ENCODE peak calls at places on chromosomes 11 and 22, in six cellular contexts. C, V, Q, S, U and J are unnamed samples.

GRCh38 chr22:49687333-49687732 is 140.3 kb downstream of the BRD1 start:
- DNase-seq in Q (no peak), S (no peak), V (no peak), C (no peak), U (no peak), J (no peak)

GRCh38 chr22:39428597-39429071 is 28.2 kb upstream of the MGAT3 start:
- DNase-seq in Q (no peak), U (no peak), V (no peak), S (no peak), C (no peak), J (no peak)

GRCh38 chr11:97279341-97279740 is 889.5 kb downstream of the JRKL start:
- DNase-seq in S (no peak), C (no peak), V (no peak), Q (no peak), U (no peak), J (no peak)

GRCh38 chr22:35561796-35562526 is 21.3 kb downstream of the RASD2 start:
- DNase-seq in V (peak), Q (no peak), U (no peak), S (no peak), C (no peak), J (no peak)

GRCh38 chr22:48975886-48976285 is 851.8 kb downstream of the BRD1 start:
- DNase-seq in V (no peak), U (no peak), Q (no peak), C (no peak), S (no peak), J (no peak)

GRCh38 chr11:125645871-125646270 is 20.9 kb downstream of the CHEK1 start:
- DNase-seq in V (no peak), S (no peak), C (no peak), U (no peak), Q (no peak), J (no peak)

GRCh38 chr22:23542933-23543332 is 37.2 kb downstream of the IGLL1 start:
- DNase-seq in U (no peak), Q (no peak), V (no peak), S (no peak), C (no peak), J (no peak)

GRCh38 chr11:28090052-28090749 is 17.8 kb downstream of the KIF18A start:
- DNase-seq in V (no peak), S (no peak), U (peak), Q (no peak), C (no peak), J (no peak)

GRCh38 chr11:75592699-75593098 is 30.6 kb downstream of the SERPINH1 start:
- DNase-seq in Q (peak), C (no peak), S (no peak), V (no peak), U (no peak), J (no peak)

GRCh38 chr22:49302530-49302929 is 525.1 kb downstream of the BRD1 start:
- DNase-seq in V (no peak), Q (no peak), S (no peak), C (no peak), U (no peak), J (no peak)

GRCh38 chr11:28963189-28963588 is 855.0 kb downstream of the METTL15 start:
- DNase-seq in C (no peak), V (no peak), Q (no peak), U (peak), S (no peak), J (no peak)

GRCh38 chr11:132844956-132845355 is 687.3 kb downstream of the OPCML start:
- DNase-seq in Q (peak), S (no peak), C (no peak), U (peak), V (no peak), J (no peak)

GRCh38 chr11:117861151-117862018 is 15.1 kb downstream of the FXYD6 start:
- DNase-seq in Q (peak), C (peak), U (no peak), S (no peak), V (peak), J (no peak)

GRCh38 chr11:61509058-61510029 is 795 bp downstream of the LRRC10B start:
- DNase-seq in C (peak), U (no peak), S (no peak), Q (peak), V (peak), J (peak)

GRCh38 chr11:11622772-11623531 is 1.1 kb upstream of the GALNT18 start:
- DNase-seq in U (no peak), Q (peak), V (no peak), S (no peak), C (no peak), J (no peak)

GRCh38 chr22:48054596-48054995 is 1292.1 kb downstream of the TBC1D22A start:
- DNase-seq in S (no peak), C (no peak), V (no peak), Q (no peak), U (no peak), J (no peak)